ENCODE peak calls at places on chromosomes 13 and 19, in seven cellular contexts. One of them, this sample, is unnamed.

GRCh38 chr19:45161715-45162463 is 1.1 kb upstream of the NKPD1 start:
- DNase-seq in IMR-90: peak; percentile 28
- DNase-seq in H9: peak; percentile 80
- DNase-seq in mesenchymal stem cell: peak; percentile 55
- DNase-seq in neuronal stem cell: no peak
- DNase-seq in mesendoderm: peak; percentile 63
- DNase-seq in H1: no peak
- DNase-seq in this sample: no peak

GRCh38 chr19:29630661-29631060 is 24.6 kb downstream of the POP4 start:
- DNase-seq in H9: no peak
- DNase-seq in neuronal stem cell: no peak
- DNase-seq in IMR-90: no peak
- DNase-seq in H1: no peak
- DNase-seq in mesendoderm: no peak
- DNase-seq in mesenchymal stem cell: no peak
- DNase-seq in this sample: peak; percentile 97

GRCh38 chr13:60583196-60583908 is 186.3 kb downstream of the TDRD3 start:
- DNase-seq in mesenchymal stem cell: no peak
- DNase-seq in neuronal stem cell: no peak
- DNase-seq in IMR-90: peak; percentile 16
- DNase-seq in H1: no peak
- DNase-seq in mesendoderm: peak; percentile 80
- DNase-seq in H9: peak; percentile 77
- DNase-seq in this sample: no peak

GRCh38 chr19:48558018-48558684 is 6.2 kb downstream of the SULT2B1 start:
- DNase-seq in H1: no peak
- DNase-seq in mesenchymal stem cell: peak; percentile 68
- DNase-seq in mesendoderm: peak; percentile 47
- DNase-seq in IMR-90: peak; percentile 40
- DNase-seq in neuronal stem cell: no peak
- DNase-seq in H9: peak; percentile 77
- DNase-seq in this sample: peak; percentile 98

GRCh38 chr13:37870895-37871550 is 1.5 kb upstream of the TRPC4 start:
- DNase-seq in IMR-90: peak; percentile 79
- DNase-seq in mesendoderm: peak; percentile 48
- DNase-seq in neuronal stem cell: no peak
- DNase-seq in mesenchymal stem cell: peak; percentile 81
- DNase-seq in H9: peak; percentile 50
- DNase-seq in H1: no peak
- DNase-seq in this sample: peak; percentile 19

GRCh38 chr19:42242071-42242511 is 311 bp downstream of the GSK3A start:
- DNase-seq in H1: no peak
- DNase-seq in mesendoderm: no peak
- DNase-seq in IMR-90: no peak
- DNase-seq in mesenchymal stem cell: peak; percentile 12
- DNase-seq in H9: no peak
- DNase-seq in neuronal stem cell: no peak
- DNase-seq in this sample: no peak

GRCh38 chr19:38401148-38401547 is 1.7 kb upstream of the FAM98C start:
- DNase-seq in H9: no peak
- DNase-seq in mesenchymal stem cell: peak; percentile 95
- DNase-seq in IMR-90: peak; percentile 50
- DNase-seq in mesendoderm: peak; percentile 77
- DNase-seq in H1: no peak
- DNase-seq in neuronal stem cell: no peak
- DNase-seq in this sample: peak; percentile 51

GRCh38 chr19:45153339-45154063 is 7.3 kb downstream of the NKPD1 start:
- DNase-seq in IMR-90: peak; percentile 48
- DNase-seq in mesenchymal stem cell: peak; percentile 56
- DNase-seq in neuronal stem cell: peak; percentile 66
- DNase-seq in H9: peak; percentile 72
- DNase-seq in H1: no peak
- DNase-seq in mesendoderm: peak; percentile 54
- DNase-seq in this sample: no peak

GRCh38 chr19:12953456-12954149 is 3.4 kb downstream of the GADD45GIP1 start:
- DNase-seq in mesendoderm: no peak
- DNase-seq in neuronal stem cell: no peak
- DNase-seq in H1: no peak
- DNase-seq in IMR-90: no peak
- DNase-seq in H9: no peak
- DNase-seq in mesenchymal stem cell: no peak
- DNase-seq in this sample: no peak

GRCh38 chr13:28336193-28336657 is 158.7 kb downstream of the FLT1 start:
- DNase-seq in mesendoderm: peak; percentile 48
- DNase-seq in H1: no peak
- DNase-seq in IMR-90: no peak
- DNase-seq in H9: no peak
- DNase-seq in neuronal stem cell: no peak
- DNase-seq in mesenchymal stem cell: no peak
- DNase-seq in this sample: no peak

GRCh38 chr13:112194167-112194530 is 127.2 kb downstream of the SOX1 start:
- DNase-seq in mesenchymal stem cell: no peak
- DNase-seq in neuronal stem cell: no peak
- DNase-seq in mesendoderm: no peak
- DNase-seq in IMR-90: no peak
- DNase-seq in H1: no peak
- DNase-seq in H9: no peak
- DNase-seq in this sample: no peak

GRCh38 chr13:98693756-98694155 is 58.7 kb downstream of the SLC15A1 start:
- DNase-seq in mesendoderm: peak; percentile 15
- DNase-seq in IMR-90: no peak
- DNase-seq in neuronal stem cell: no peak
- DNase-seq in H9: no peak
- DNase-seq in H1: no peak
- DNase-seq in mesenchymal stem cell: no peak
- DNase-seq in this sample: no peak

GRCh38 chr13:97266734-97267417 is 44.7 kb downstream of the MBNL2 start:
- DNase-seq in IMR-90: no peak
- DNase-seq in neuronal stem cell: peak; percentile 23
- DNase-seq in H1: no peak
- DNase-seq in H9: no peak
- DNase-seq in mesenchymal stem cell: no peak
- DNase-seq in mesendoderm: peak; percentile 71
- DNase-seq in this sample: no peak

GRCh38 chr19:35272122-35272715 is 3.5 kb downstream of the USF2 start:
- DNase-seq in H1: no peak
- DNase-seq in IMR-90: no peak
- DNase-seq in mesendoderm: no peak
- DNase-seq in H9: no peak
- DNase-seq in neuronal stem cell: no peak
- DNase-seq in mesenchymal stem cell: no peak
- DNase-seq in this sample: no peak

GRCh38 chr19:33386361-33386858 is 12.9 kb downstream of the CEBPG start:
- DNase-seq in mesenchymal stem cell: no peak
- DNase-seq in neuronal stem cell: no peak
- DNase-seq in IMR-90: no peak
- DNase-seq in H1: no peak
- DNase-seq in H9: no peak
- DNase-seq in mesendoderm: no peak
- DNase-seq in this sample: no peak

GRCh38 chr19:7844951-7845350 is 14.9 kb downstream of the EVI5L start:
- DNase-seq in H1: no peak
- DNase-seq in mesendoderm: no peak
- DNase-seq in neuronal stem cell: no peak
- DNase-seq in IMR-90: no peak
- DNase-seq in H9: peak; percentile 21
- DNase-seq in mesenchymal stem cell: no peak
- DNase-seq in this sample: no peak

GRCh38 chr19:55809381-55810058 is 22.3 kb downstream of the NLRP11 start:
- DNase-seq in H9: peak; percentile 31
- DNase-seq in neuronal stem cell: no peak
- DNase-seq in mesenchymal stem cell: no peak
- DNase-seq in IMR-90: peak; percentile 33
- DNase-seq in H1: peak; percentile 10
- DNase-seq in mesendoderm: peak; percentile 67
- DNase-seq in this sample: peak; percentile 63

GRCh38 chr19:3682741-3683404 is 17.4 kb downstream of the PIP5K1C start:
- DNase-seq in IMR-90: peak; percentile 60
- DNase-seq in mesendoderm: peak; percentile 86
- DNase-seq in H9: no peak
- DNase-seq in H1: no peak
- DNase-seq in neuronal stem cell: no peak
- DNase-seq in mesenchymal stem cell: peak; percentile 85
- DNase-seq in this sample: peak; percentile 37

GRCh38 chr13:27177852-27178251 is 6.2 kb upstream of the USP12 start:
- DNase-seq in H1: no peak
- DNase-seq in H9: peak; percentile 81
- DNase-seq in IMR-90: no peak
- DNase-seq in mesendoderm: peak; percentile 64
- DNase-seq in neuronal stem cell: no peak
- DNase-seq in mesenchymal stem cell: no peak
- DNase-seq in this sample: no peak

GRCh38 chr19:17847538-17848366 is at the start of gene JAK3:
- DNase-seq in H1: peak; percentile 75
- DNase-seq in mesenchymal stem cell: peak; percentile 69
- DNase-seq in IMR-90: peak; percentile 46
- DNase-seq in neuronal stem cell: peak; percentile 79
- DNase-seq in mesendoderm: peak; percentile 92
- DNase-seq in H9: peak; percentile 91
- DNase-seq in this sample: peak; percentile 29

GRCh38 chr19:17860993-17861360 is 1.3 kb downstream of the RPL18A start:
- DNase-seq in neuronal stem cell: no peak
- DNase-seq in H1: no peak
- DNase-seq in IMR-90: peak; percentile 25
- DNase-seq in H9: no peak
- DNase-seq in mesendoderm: no peak
- DNase-seq in mesenchymal stem cell: peak; percentile 50
- DNase-seq in this sample: no peak

GRCh38 chr19:28213476-28214082 is 999.4 kb downstream of the UQCRFS1 start:
- DNase-seq in IMR-90: no peak
- DNase-seq in mesendoderm: peak; percentile 49
- DNase-seq in mesenchymal stem cell: no peak
- DNase-seq in H9: no peak
- DNase-seq in H1: no peak
- DNase-seq in neuronal stem cell: no peak
- DNase-seq in this sample: no peak

GRCh38 chr19:17424743-17425365 is 5.0 kb downstream of the MVB12A start:
- DNase-seq in IMR-90: peak; percentile 23
- DNase-seq in neuronal stem cell: peak; percentile 76
- DNase-seq in H9: peak; percentile 90
- DNase-seq in mesendoderm: peak; percentile 85
- DNase-seq in H1: no peak
- DNase-seq in mesenchymal stem cell: peak; percentile 66
- DNase-seq in this sample: peak; percentile 27

GRCh38 chr13:111505175-111505777 is 184.8 kb downstream of the TEX29 start:
- DNase-seq in neuronal stem cell: peak; percentile 58
- DNase-seq in mesenchymal stem cell: no peak
- DNase-seq in IMR-90: no peak
- DNase-seq in H9: peak; percentile 84
- DNase-seq in H1: peak; percentile 59
- DNase-seq in mesendoderm: peak; percentile 80
- DNase-seq in this sample: no peak

GRCh38 chr19:18725755-18726416 is 42.4 kb downstream of the CRTC1 start:
- DNase-seq in neuronal stem cell: no peak
- DNase-seq in mesendoderm: no peak
- DNase-seq in H1: no peak
- DNase-seq in mesenchymal stem cell: no peak
- DNase-seq in IMR-90: no peak
- DNase-seq in H9: peak; percentile 20
- DNase-seq in this sample: no peak

GRCh38 chr19:823565-824121 is 1.9 kb upstream of the PLPPR3 start:
- DNase-seq in mesendoderm: no peak
- DNase-seq in IMR-90: no peak
- DNase-seq in neuronal stem cell: no peak
- DNase-seq in mesenchymal stem cell: peak; percentile 44
- DNase-seq in H9: peak; percentile 43
- DNase-seq in H1: no peak
- DNase-seq in this sample: no peak

GRCh38 chr19:15892012-15892411 is 5.9 kb downstream of the CYP4F2 start:
- DNase-seq in mesendoderm: no peak
- DNase-seq in mesenchymal stem cell: no peak
- DNase-seq in IMR-90: no peak
- DNase-seq in neuronal stem cell: no peak
- DNase-seq in H9: no peak
- DNase-seq in H1: no peak
- DNase-seq in this sample: no peak
- H3K4ac ChIP-seq in mesendoderm: no peak overlapping the region
- H3K4ac ChIP-seq in mesenchymal stem cell: no peak overlapping the region
- H3K4ac ChIP-seq in IMR-90: no peak overlapping the region
- H3K4ac ChIP-seq in neuronal stem cell: no peak overlapping the region
- H3K4ac ChIP-seq in H9: no peak overlapping the region
- H3K4ac ChIP-seq in H1: no peak overlapping the region
- H3K4ac ChIP-seq in this sample: no peak overlapping the region

GRCh38 chr19:10431943-10432735 is 11.8 kb downstream of the PDE4A start:
- DNase-seq in neuronal stem cell: no peak
- DNase-seq in mesenchymal stem cell: peak; percentile 66
- DNase-seq in H1: no peak
- DNase-seq in mesendoderm: peak; percentile 25
- DNase-seq in IMR-90: no peak
- DNase-seq in H9: peak; percentile 69
- DNase-seq in this sample: no peak
- H2BK5ac ChIP-seq in neuronal stem cell: no peak overlapping the region
- H2BK5ac ChIP-seq in mesenchymal stem cell: no peak overlapping the region
- H2BK5ac ChIP-seq in H1: no peak overlapping the region
- H2BK5ac ChIP-seq in mesendoderm: no peak overlapping the region
- H2BK5ac ChIP-seq in IMR-90: no peak overlapping the region
- H2BK5ac ChIP-seq in H9: no peak overlapping the region
- H2BK5ac ChIP-seq in this sample: no peak overlapping the region

DNA sequence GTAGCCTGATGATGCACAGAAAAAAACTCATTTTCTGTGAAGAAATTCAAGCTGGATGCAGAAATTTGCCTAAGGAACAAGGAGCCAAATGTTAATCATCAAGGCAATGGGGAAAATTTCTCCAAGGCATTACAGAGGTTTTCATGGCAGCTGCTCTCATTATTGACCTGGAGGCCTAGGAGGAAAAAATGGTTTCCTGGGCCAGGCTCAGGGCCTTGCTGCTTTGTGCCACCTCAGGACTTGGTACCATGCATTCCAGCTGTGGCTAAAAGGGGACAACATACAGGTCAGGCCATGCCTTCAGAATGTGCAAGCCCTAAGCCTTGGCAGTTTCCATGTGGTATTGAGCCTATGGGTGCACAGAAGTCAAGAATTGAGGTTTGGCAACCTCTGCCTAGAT is 1320.1 kb upstream of the MIR17HG start:
- DNase-seq in mesenchymal stem cell: no peak
- DNase-seq in IMR-90: no peak
- DNase-seq in neuronal stem cell: no peak
- DNase-seq in mesendoderm: no peak
- DNase-seq in H9: no peak
- DNase-seq in H1: no peak
- DNase-seq in this sample: no peak
- H3K23ac ChIP-seq in mesenchymal stem cell: no peak overlapping the region
- H3K23ac ChIP-seq in IMR-90: no peak overlapping the region
- H3K23ac ChIP-seq in neuronal stem cell: no peak overlapping the region
- H3K23ac ChIP-seq in mesendoderm: no peak overlapping the region
- H3K23ac ChIP-seq in H9: no peak overlapping the region
- H3K23ac ChIP-seq in H1: no peak overlapping the region
- H3K23ac ChIP-seq in this sample: no peak overlapping the region

GRCh38 chr19:40280608-40281221 is 4.4 kb downstream of the AKT2 start:
- DNase-seq in H1: no peak
- DNase-seq in mesenchymal stem cell: no peak
- DNase-seq in neuronal stem cell: no peak
- DNase-seq in H9: peak; percentile 61
- DNase-seq in mesendoderm: peak; percentile 57
- DNase-seq in IMR-90: no peak
- DNase-seq in this sample: no peak
- H3K4ac ChIP-seq in H1: no peak overlapping the region
- H3K4ac ChIP-seq in mesenchymal stem cell: no peak overlapping the region
- H3K4ac ChIP-seq in neuronal stem cell: no peak overlapping the region
- H3K4ac ChIP-seq in H9: no peak overlapping the region
- H3K4ac ChIP-seq in mesendoderm: no peak overlapping the region
- H3K4ac ChIP-seq in IMR-90: no peak overlapping the region
- H3K4ac ChIP-seq in this sample: no peak overlapping the region

This sample was measured in trophoblast cell.